ENCODE peak calls at places on chromosomes 16 and 17, in nine cellular contexts. E, X, F, H, Y, J, G, D and U are unnamed samples.

GRCh38 chr16:83345846-83346245 is 461.9 kb upstream of the HSBP1 start:
- DNase-seq in E (no peak), X (no peak), F (no peak), H (no peak), Y (no peak), J (no peak), G (no peak), D (no peak), U (no peak)

GRCh38 chr17:82483204-82483660 is 24.7 kb downstream of the NARF start:
- DNase-seq in E (no peak), X (no peak), F (no peak), H (no peak), Y (no peak), J (no peak), G (no peak), D (no peak), U (no peak)

GRCh38 chr17:48546187-48546923 is 1.4 kb upstream of the HOXB2 start:
- DNase-seq in E (no peak), X (no peak), F (no peak), H (peak), Y (no peak), J (no peak), G (no peak), D (no peak), U (no peak)

GRCh38 chr17:48241131-48241591 is 133.6 kb downstream of the SNX11 start:
- DNase-seq in E (peak), X (peak), F (peak), H (peak), Y (no peak), J (peak), G (peak), D (no peak), U (peak)

GRCh38 chr17:10748475-10749110 is 18.8 kb upstream of the TMEM220 start:
- DNase-seq in E (no peak), X (no peak), F (no peak), H (no peak), Y (no peak), J (no peak), G (no peak), D (no peak), U (no peak)

GRCh38 chr16:80806957-80807356 is 2.6 kb upstream of the CDYL2 start:
- DNase-seq in E (peak), X (no peak), F (no peak), H (no peak), Y (no peak), J (no peak), G (no peak), D (no peak), U (peak)

GRCh38 chr17:48194097-48194550 is 86.6 kb downstream of the SNX11 start:
- DNase-seq in E (peak), X (no peak), F (no peak), H (no peak), Y (no peak), J (no peak), G (no peak), D (no peak), U (no peak)

GRCh38 chr16:2386990-2387389 is 42.3 kb upstream of the CCNF start:
- DNase-seq in E (peak), X (no peak), F (no peak), H (no peak), Y (no peak), J (no peak), G (no peak), D (no peak), U (no peak)

GRCh38 chr16:2212362-2213324 is 2.0 kb upstream of the BRICD5 start:
- DNase-seq in E (no peak), X (no peak), F (peak), H (no peak), Y (no peak), J (peak), G (peak), D (no peak), U (peak)

GRCh38 chr17:37643829-37644228 is 583 bp upstream of the DDX52 start:
- DNase-seq in E (peak), X (no peak), F (no peak), H (no peak), Y (no peak), J (no peak), G (no peak), D (no peak), U (no peak)

GRCh38 chr16:57384248-57385070 is 12.2 kb downstream of the CX3CL1 start:
- DNase-seq in E (no peak), X (no peak), F (no peak), H (no peak), Y (no peak), J (no peak), G (no peak), D (no peak), U (no peak)

GRCh38 chr17:56320443-56320842 is 167.2 kb downstream of the ANKFN1 start:
- DNase-seq in E (no peak), X (no peak), F (no peak), H (no peak), Y (no peak), J (no peak), G (no peak), D (no peak), U (no peak)

GRCh38 chr16:2326191-2326590 is 14.3 kb downstream of the ABCA3 start:
- DNase-seq in E (no peak), X (no peak), F (no peak), H (no peak), Y (no peak), J (no peak), G (no peak), D (no peak), U (no peak)

GRCh38 chr17:57295526-57296023 is 39.3 kb downstream of the MSI2 start:
- DNase-seq in E (peak), X (no peak), F (no peak), H (no peak), Y (no peak), J (no peak), G (no peak), D (no peak), U (no peak)

GRCh38 chr17:51427259-51428255 is 167.2 kb downstream of the UTP18 start:
- DNase-seq in E (no peak), X (peak), F (no peak), H (no peak), Y (no peak), J (no peak), G (no peak), D (no peak), U (no peak)

GRCh38 chr17:32720671-32721070 is 156.3 kb downstream of the MYO1D start:
- DNase-seq in E (no peak), X (no peak), F (no peak), H (no peak), Y (no peak), J (no peak), G (no peak), D (no peak), U (no peak)

GRCh38 chr17:78961571-78961970 is 18.2 kb downstream of the LGALS3BP start:
- DNase-seq in E (no peak), X (no peak), F (no peak), H (no peak), Y (no peak), J (no peak), G (no peak), D (no peak), U (no peak)

GRCh38 chr17:78959803-78960202 is 19.9 kb downstream of the LGALS3BP start:
- DNase-seq in E (no peak), X (no peak), F (no peak), H (no peak), Y (no peak), J (no peak), G (no peak), D (no peak), U (no peak)

GRCh38 chr17:78960945-78961344 is 18.8 kb downstream of the LGALS3BP start:
- DNase-seq in E (no peak), X (no peak), F (no peak), H (no peak), Y (no peak), J (peak), G (peak), D (no peak), U (peak)

GRCh38 chr17:78963378-78963777 is 16.3 kb downstream of the LGALS3BP start:
- DNase-seq in E (no peak), X (no peak), F (no peak), H (no peak), Y (no peak), J (no peak), G (no peak), D (no peak), U (no peak)

GRCh38 chr17:78962345-78962983 is 17.3 kb downstream of the LGALS3BP start:
- DNase-seq in E (peak), X (no peak), F (no peak), H (no peak), Y (no peak), J (no peak), G (no peak), D (no peak), U (no peak)
- TF ChIP-seq POLR2A in E (no peak), X (no peak), F (no peak), H (no peak), Y (no peak), J (no peak), G (no peak), D (no peak), U (no peak)

GRCh38 chr17:19744492-19744891 is 3.6 kb downstream of the ALDH3A1 start:
- DNase-seq in E (no peak), X (no peak), F (no peak), H (no peak), Y (no peak), J (no peak), G (no peak), D (no peak), U (no peak)
- H3K4me3 ChIP-seq in E (peak), X (peak), F (no peak), H (peak), Y (peak), J (peak), G (peak), D (peak), U (peak)

GRCh38 chr16:53130193-53131049 is 75.6 kb downstream of the CHD9 start:
- DNase-seq in E (peak), X (peak), F (peak), H (peak), Y (peak), J (peak), G (peak), D (peak), U (peak)
- TF ChIP-seq POLR2A in E (peak), X (peak), F (peak), H (peak), Y (no peak), J (no peak), G (peak), D (peak), U (no peak)

DNA sequence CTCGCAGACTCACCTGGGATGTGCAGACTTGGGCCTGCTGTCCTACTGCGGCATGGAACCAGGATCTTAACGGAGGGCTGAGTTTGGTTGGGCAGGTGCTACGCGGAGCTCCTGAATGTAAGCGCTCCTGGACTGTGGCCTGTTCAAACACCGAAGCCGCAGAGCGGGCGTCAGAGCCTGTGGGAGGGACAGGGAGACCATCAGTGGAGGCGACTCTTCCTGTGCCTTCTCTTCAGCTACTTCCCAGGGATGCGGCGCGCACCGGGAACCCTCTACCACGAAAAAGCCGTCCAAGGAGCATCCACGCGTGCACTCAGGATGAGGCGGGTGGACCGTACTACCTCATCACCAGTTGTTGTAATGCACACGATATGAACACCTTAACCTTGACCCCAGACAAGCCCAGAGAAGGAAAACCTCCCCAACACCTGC is 2.0 kb downstream of the USP36 start:
- DNase-seq in E (no peak), X (no peak), F (no peak), H (no peak), Y (no peak), J (peak), G (no peak), D (no peak), U (no peak)
- H3K4me3 ChIP-seq in E (peak), X (peak), F (no peak), H (no peak), Y (peak), J (no peak), G (no peak), D (no peak), U (peak)

DNA sequence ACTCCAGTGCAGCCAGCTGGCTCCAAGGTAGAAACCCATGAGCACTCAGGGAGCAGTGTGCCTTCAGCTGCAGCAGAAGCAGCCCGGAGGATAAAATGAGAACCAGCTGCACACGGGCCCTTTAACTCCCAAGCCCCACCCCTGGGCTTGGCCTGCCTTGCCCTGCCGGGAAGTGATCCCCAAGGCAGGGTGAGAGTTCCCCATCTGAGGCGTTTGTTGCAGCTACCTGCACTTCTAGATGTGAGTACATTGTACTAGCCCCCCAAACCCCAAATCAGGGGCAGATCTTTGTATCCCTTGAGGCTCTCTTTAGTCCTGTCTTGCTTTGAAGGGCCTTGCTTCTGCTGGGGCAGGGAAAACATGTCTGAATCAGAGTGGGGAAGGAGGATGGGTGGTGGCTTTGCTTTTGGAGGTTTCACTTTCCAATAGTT is at the start of gene MVP:
- DNase-seq in E (peak), X (no peak), F (peak), H (peak), Y (no peak), J (peak), G (peak), D (peak), U (peak)
- TF ChIP-seq POLR2A in E (no peak), X (peak), F (peak), H (no peak), Y (no peak), J (no peak), G (no peak), D (peak), U (peak)

DNA sequence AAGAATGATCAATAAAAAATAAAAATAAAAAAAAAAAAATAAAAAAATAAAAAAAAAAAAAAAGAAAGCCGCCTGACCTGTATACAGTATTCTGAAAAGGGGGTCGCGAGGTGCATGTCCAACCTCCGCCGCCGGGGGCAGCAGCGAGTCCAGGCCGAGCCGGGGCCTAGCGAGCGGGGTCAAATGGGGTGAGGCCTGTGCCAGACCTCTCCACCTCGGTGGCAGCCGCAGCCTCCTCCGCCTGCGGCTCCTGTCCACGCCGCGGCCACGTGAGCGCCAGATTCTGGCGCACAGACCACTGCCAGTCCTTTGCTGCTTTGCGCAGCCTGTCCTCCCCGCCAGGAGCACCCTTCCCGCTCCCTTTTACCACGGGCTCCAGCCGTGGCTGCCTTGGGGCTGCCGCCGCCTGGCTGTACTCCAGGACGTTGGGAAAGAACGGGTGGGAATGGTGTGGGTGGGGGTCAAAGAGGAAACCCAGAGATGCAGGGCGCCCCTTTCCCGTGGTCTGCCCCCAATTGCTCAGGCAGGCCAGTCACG is 2.4 kb upstream of the BCKDK start:
- DNase-seq in E (peak), X (no peak), F (peak), H (peak), Y (no peak), J (peak), G (peak), D (peak), U (peak)
- H3K4me3 ChIP-seq in E (peak), X (no peak), F (no peak), H (peak), Y (peak), J (peak), G (peak), D (no peak), U (no peak)

GRCh38 chr17:45687594-45687993 is 96.5 kb upstream of the CRHR1 start:
- DNase-seq in E (no peak), X (no peak), F (no peak), H (no peak), Y (no peak), J (no peak), G (no peak), D (no peak), U (no peak)
- TF ChIP-seq POLR2A in E (no peak), X (no peak), F (no peak), H (no peak), Y (no peak), J (no peak), G (no peak), D (no peak), U (no peak)